ENCODE peak calls at places on chromosomes 4 and X, in six cellular contexts. One of them, this sample, is unnamed.

GRCh38 chrX:65900850-65901844 is 138.7 kb downstream of the VSIG4 start:
- DNase-seq in left ventricle myocardium inferior: no peak
- DNase-seq in uterus: no peak
- DNase-seq in cardiac muscle cell: no peak
- DNase-seq in ovary: no peak
- DNase-seq in AG10803: no peak
- DNase-seq in this sample: no peak

GRCh38 chrX:10617964-10618342 is 2.4 kb downstream of the MID1 start:
- DNase-seq in left ventricle myocardium inferior: no peak
- DNase-seq in AG10803: peak
- DNase-seq in cardiac muscle cell: no peak
- DNase-seq in ovary: no peak
- DNase-seq in uterus: no peak
- DNase-seq in this sample: no peak

GRCh38 chrX:10341309-10341708 is 184.5 kb downstream of the CLCN4 start:
- DNase-seq in AG10803: no peak
- DNase-seq in ovary: no peak
- DNase-seq in cardiac muscle cell: no peak
- DNase-seq in uterus: no peak
- DNase-seq in left ventricle myocardium inferior: no peak
- DNase-seq in this sample: no peak

GRCh38 chr4:74397748-74398426 is 32.9 kb downstream of the EREG start:
- DNase-seq in ovary: no peak
- DNase-seq in AG10803: no peak
- DNase-seq in cardiac muscle cell: peak
- DNase-seq in uterus: no peak
- DNase-seq in left ventricle myocardium inferior: no peak
- DNase-seq in this sample: no peak

GRCh38 chr4:183284229-183284628 is 35.8 kb downstream of the CLDN22 start:
- DNase-seq in uterus: no peak
- DNase-seq in ovary: no peak
- DNase-seq in AG10803: no peak
- DNase-seq in cardiac muscle cell: no peak
- DNase-seq in left ventricle myocardium inferior: no peak
- DNase-seq in this sample: no peak

GRCh38 chrX:154370300-154370881 is 4.0 kb downstream of the FLNA start:
- DNase-seq in left ventricle myocardium inferior: peak
- DNase-seq in uterus: no peak
- DNase-seq in cardiac muscle cell: peak
- DNase-seq in ovary: peak
- DNase-seq in AG10803: no peak
- DNase-seq in this sample: no peak

GRCh38 chr4:182881928-182882327 is 35.3 kb downstream of the DCTD start:
- DNase-seq in cardiac muscle cell: no peak
- DNase-seq in uterus: no peak
- DNase-seq in ovary: peak
- DNase-seq in AG10803: peak
- DNase-seq in left ventricle myocardium inferior: peak
- DNase-seq in this sample: no peak

GRCh38 chrX:103878466-103879151 is 46.6 kb upstream of the RAB9B start:
- DNase-seq in cardiac muscle cell: peak
- DNase-seq in uterus: no peak
- DNase-seq in AG10803: peak
- DNase-seq in ovary: no peak
- DNase-seq in left ventricle myocardium inferior: no peak
- DNase-seq in this sample: peak

GRCh38 chr4:80213117-80213815 is 16.0 kb downstream of the PRDM8 start:
- DNase-seq in uterus: no peak
- DNase-seq in AG10803: peak
- DNase-seq in left ventricle myocardium inferior: no peak
- DNase-seq in ovary: no peak
- DNase-seq in cardiac muscle cell: no peak
- DNase-seq in this sample: no peak

GRCh38 chr4:105902550-105903262 is 7.4 kb downstream of the NPNT start:
- DNase-seq in AG10803: no peak
- DNase-seq in uterus: no peak
- DNase-seq in left ventricle myocardium inferior: no peak
- DNase-seq in cardiac muscle cell: no peak
- DNase-seq in ovary: no peak
- DNase-seq in this sample: no peak
- H3K4me3 ChIP-seq in AG10803: no peak
- H3K4me3 ChIP-seq in uterus: no peak
- H3K4me3 ChIP-seq in left ventricle myocardium inferior: no peak
- H3K4me3 ChIP-seq in cardiac muscle cell: no peak
- H3K4me3 ChIP-seq in ovary: no peak
- H3K4me3 ChIP-seq in this sample: no peak

GRCh38 chrX:139692506-139692849 is 15.5 kb downstream of the MCF2 start:
- DNase-seq in AG10803: peak
- DNase-seq in cardiac muscle cell: peak
- DNase-seq in uterus: no peak
- DNase-seq in left ventricle myocardium inferior: no peak
- DNase-seq in ovary: peak
- DNase-seq in this sample: no peak
- TF ChIP-seq CTCF in AG10803: no peak
- TF ChIP-seq CTCF in cardiac muscle cell: no peak
- TF ChIP-seq CTCF in uterus: no peak
- TF ChIP-seq CTCF in left ventricle myocardium inferior: no peak
- TF ChIP-seq CTCF in ovary: no peak
- TF ChIP-seq CTCF in this sample: no peak

GRCh38 chr4:60450054-60450453 is 750.1 kb upstream of the ADGRL3 start:
- DNase-seq in AG10803: no peak
- DNase-seq in left ventricle myocardium inferior: no peak
- DNase-seq in cardiac muscle cell: no peak
- DNase-seq in uterus: no peak
- DNase-seq in ovary: no peak
- DNase-seq in this sample: no peak
- H3K4me3 ChIP-seq in AG10803: no peak
- H3K4me3 ChIP-seq in left ventricle myocardium inferior: no peak
- H3K4me3 ChIP-seq in cardiac muscle cell: no peak
- H3K4me3 ChIP-seq in uterus: no peak
- H3K4me3 ChIP-seq in ovary: no peak
- H3K4me3 ChIP-seq in this sample: no peak

GRCh38 chr4:150683775-150684350 is 101.9 kb downstream of the MAB21L2 start:
- DNase-seq in left ventricle myocardium inferior: no peak
- DNase-seq in uterus: no peak
- DNase-seq in ovary: no peak
- DNase-seq in AG10803: no peak
- DNase-seq in cardiac muscle cell: no peak
- DNase-seq in this sample: no peak
- TF ChIP-seq CTCF in left ventricle myocardium inferior: no peak
- TF ChIP-seq CTCF in uterus: no peak
- TF ChIP-seq CTCF in ovary: no peak
- TF ChIP-seq CTCF in AG10803: no peak
- TF ChIP-seq CTCF in cardiac muscle cell: no peak
- TF ChIP-seq CTCF in this sample: no peak